ENCODE peak calls at places on chromosomes 6 and 20, in nine cellular contexts. B is Karpas-422, I is GM23248, U is SK-N-SH, F is MM.1S, K is GM23338, A is PC-3, G is HCT116, J is hepatocyte. W is an unnamed sample.
A peak's percentile ranks its signal among the peaks of the same experiment; 100 is the strongest.

GRCh38 chr6:116328528-116328903 is 42.2 kb upstream of the DSE start:
- DNase-seq in K (no peak), B (no peak), J (no peak), U (no peak), I (peak; percentile 42), A (no peak), G (no peak), F (no peak), W (no peak)

GRCh38 chr6:45718901-45719300 is 296.8 kb downstream of the CLIC5 start:
- DNase-seq in G (no peak), I (peak; percentile 74), U (no peak), K (no peak), F (no peak), J (no peak), A (no peak), B (no peak), W (no peak)

GRCh38 chr6:32826996-32827395 is 10.2 kb upstream of the HLA-DOB start:
- DNase-seq in G (no peak), A (no peak), J (no peak), F (no peak), I (no peak), U (no peak), K (no peak), B (no peak), W (no peak)

GRCh38 chr6:104472245-104472644 is 387.5 kb downstream of the HACE1 start:
- DNase-seq in A (no peak), U (no peak), K (no peak), B (peak; percentile 16), I (no peak), F (no peak), J (no peak), G (no peak), W (no peak)

GRCh38 chr20:21719592-21720214 is 14.2 kb downstream of the PAX1 start:
- DNase-seq in G (peak; percentile 35), K (peak; percentile 87), I (peak; percentile 51), B (peak; percentile 88), F (peak; percentile 79), J (peak; percentile 81), A (peak; percentile 84), U (peak; percentile 65), W (peak; percentile 40)

GRCh38 chr20:34559311-34560140 is 1.0 kb downstream of the MAP1LC3A start:
- DNase-seq in I (peak; percentile 26), U (peak; percentile 61), B (no peak), K (peak; percentile 30), G (no peak), F (no peak), A (no peak), J (no peak), W (no peak)

GRCh38 chr6:32970413-32971244 is 2.2 kb downstream of the BRD2 start:
- DNase-seq in J (peak; percentile 95), I (peak; percentile 94), G (peak; percentile 60), B (peak; percentile 98), U (peak; percentile 74), A (peak; percentile 84), F (peak; percentile 86), K (peak; percentile 92), W (peak; percentile 71)

GRCh38 chr6:129359811-129360787 is 349.9 kb downstream of the ARHGAP18 start:
- DNase-seq in U (no peak), I (peak; percentile 7), B (no peak), F (no peak), A (no peak), K (no peak), J (no peak), G (no peak), W (no peak)

GRCh38 chr20:21509597-21510331 is 4.1 kb downstream of the NKX2-2 start:
- DNase-seq in F (no peak), J (no peak), G (no peak), K (peak; percentile 75), I (peak; percentile 75), U (peak; percentile 39), A (no peak), B (no peak), W (no peak)

GRCh38 chr6:89559487-89559886 is 79.1 kb downstream of the LYRM2 start:
- DNase-seq in F (no peak), G (no peak), U (no peak), J (no peak), I (peak; percentile 13), K (peak; percentile 39), B (no peak), A (no peak), W (no peak)

GRCh38 chr6:131917318-131917717 is 33.9 kb downstream of the CCN2 start:
- DNase-seq in G (no peak), I (peak; percentile 11), B (no peak), U (no peak), F (peak; percentile 81), A (no peak), J (no peak), K (no peak), W (no peak)

GRCh38 chr6:34924831-34925613 is 36.0 kb downstream of the ANKS1A start:
- DNase-seq in U (no peak), F (no peak), J (no peak), A (no peak), I (no peak), G (no peak), K (no peak), B (peak; percentile 20), W (no peak)

GRCh38 chr6:71338540-71339316 is 50.1 kb downstream of the OGFRL1 start:
- DNase-seq in I (no peak), F (no peak), J (no peak), A (no peak), K (no peak), G (no peak), B (no peak), U (no peak), W (no peak)

GRCh38 chr20:53557157-53557556 is 36.5 kb downstream of the ZNF217 start:
- DNase-seq in G (no peak), I (no peak), F (no peak), K (no peak), J (no peak), A (no peak), B (no peak), U (no peak), W (no peak)

GRCh38 chr20:62482136-62482833 is 6.5 kb upstream of the GATA5 start:
- DNase-seq in J (peak; percentile 62), U (no peak), G (no peak), F (no peak), B (no peak), A (peak; percentile 24), I (no peak), K (no peak), W (no peak)
- H3K9me2 ChIP-seq in J (no peaks in the 10 kb centered on the region), U (no peaks in the 10 kb centered on the region), G (no peaks in the 10 kb centered on the region), F (no peaks in the 10 kb centered on the region), B (no peaks in the 10 kb centered on the region), A (no peaks in the 10 kb centered on the region), I (no peaks in the 10 kb centered on the region), K (no peaks in the 10 kb centered on the region), W (no peaks in the 10 kb centered on the region)

DNA sequence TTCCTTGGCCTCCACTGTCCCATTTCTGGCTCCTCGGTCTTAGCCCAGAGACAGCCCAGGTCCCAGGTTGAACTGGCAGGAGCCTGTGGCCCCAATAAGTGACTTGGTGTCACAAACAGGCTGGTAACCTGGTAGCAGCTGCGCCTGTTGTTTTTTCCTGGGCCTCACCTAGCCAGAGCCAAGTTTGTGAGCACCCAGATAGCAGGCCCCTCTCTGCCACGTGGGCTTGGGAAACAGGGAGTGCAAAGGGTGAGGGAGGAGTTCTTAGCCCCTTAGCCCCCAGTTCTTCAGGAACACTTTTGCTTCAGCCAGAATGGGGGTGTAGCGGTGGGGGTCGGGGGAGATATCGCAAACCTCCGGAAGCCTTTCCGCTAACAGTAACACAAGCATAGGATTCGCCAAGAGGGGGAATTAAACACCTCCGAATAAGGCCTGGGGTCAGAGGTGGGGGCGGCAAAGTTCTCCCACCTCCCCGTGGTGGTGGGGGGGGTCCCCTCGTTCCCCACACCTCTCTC is 760 bp downstream of the C6orf132 start:
- DNase-seq in F (no peak), J (peak; percentile 43), G (no peak), B (no peak), A (no peak), K (no peak), U (no peak), I (peak; percentile 59), W (no peak)
- H3K4me1 ChIP-seq in F (no peaks in the 10 kb centered on the region), J (peaks cover 50% of the 10 kb centered on the region), G (peaks cover 65% of the 10 kb centered on the region), B (peaks cover 15% of the 10 kb centered on the region), A (peaks cover 58% of the 10 kb centered on the region), K (peaks cover 45% of the 10 kb centered on the region), U (peaks cover 14% of the 10 kb centered on the region), I (peaks cover 30% of the 10 kb centered on the region), W (peaks cover 56% of the 10 kb centered on the region)

GRCh38 chr6:1384549-1385128 is 4.7 kb upstream of the FOXF2 start:
- DNase-seq in F (no peak), K (peak; percentile 53), A (no peak), I (no peak), J (no peak), U (no peak), G (no peak), B (no peak), W (no peak)

GRCh38 chr6:1382331-1382882 is 7.0 kb upstream of the FOXF2 start:
- DNase-seq in U (no peak), B (no peak), K (peak; percentile 70), I (no peak), G (no peak), A (no peak), F (no peak), J (peak; percentile 63), W (no peak)

GRCh38 chr6:1385129-1386042 is 4.0 kb upstream of the FOXF2 start:
- DNase-seq in B (no peak), U (no peak), A (no peak), F (no peak), G (no peak), K (peak; percentile 48), I (no peak), J (no peak), W (no peak)

GRCh38 chr6:1382883-1383728 is 6.3 kb upstream of the FOXF2 start:
- DNase-seq in I (peak; percentile 33), J (peak; percentile 32), U (no peak), B (no peak), F (no peak), K (peak; percentile 80), G (no peak), A (no peak), W (no peak)

GRCh38 chr6:1383729-1384548 is 5.4 kb upstream of the FOXF2 start:
- DNase-seq in J (peak; percentile 11), K (peak; percentile 71), A (no peak), I (no peak), F (no peak), G (no peak), B (no peak), U (no peak), W (no peak)
- H3K27me3 ChIP-seq in J (peaks cover 97% of the 10 kb centered on the region), K (peaks cover 100% of the 10 kb centered on the region), A (peaks cover 87% of the 10 kb centered on the region), I (peaks cover 43% of the 10 kb centered on the region), F (peaks cover 93% of the 10 kb centered on the region), G (no peaks in the 10 kb centered on the region), B (no peaks in the 10 kb centered on the region), U (peaks cover 95% of the 10 kb centered on the region), W (no peaks in the 10 kb centered on the region)

GRCh38 chr6:101001012-101001411 is 119.9 kb upstream of the ASCC3 start:
- DNase-seq in F (no peak), B (no peak), U (no peak), J (no peak), I (no peak), A (no peak), G (no peak), K (no peak), W (no peak)
- H3K9me2 ChIP-seq in F (no peaks in the 10 kb centered on the region), B (no peaks in the 10 kb centered on the region), U (no peaks in the 10 kb centered on the region), J (no peaks in the 10 kb centered on the region), I (no peaks in the 10 kb centered on the region), A (no peaks in the 10 kb centered on the region), G (no peaks in the 10 kb centered on the region), K (no peaks in the 10 kb centered on the region), W (no peaks in the 10 kb centered on the region)